ENCODE peak calls at places on chromosomes 1 and 21, in five cellular contexts. Q, I, M, H and Y are unnamed samples.

GRCh38 chr1:162094271-162094670 is 24.8 kb downstream of the NOS1AP start:
- DNase-seq in I (no peak), H (no peak), M (no peak), Q (no peak), Y (no peak)

GRCh38 chr1:93447481-93448291 is at the start of gene FNBP1L:
- DNase-seq in H (peak), M (peak), Q (peak), I (peak), Y (peak)

GRCh38 chr1:219257751-219258150 is 84.1 kb downstream of the LYPLAL1 start:
- DNase-seq in Q (no peak), H (no peak), I (no peak), M (no peak), Y (no peak)

GRCh38 chr1:47984175-47984789 is 12.9 kb downstream of the TRABD2B start:
- DNase-seq in I (no peak), M (no peak), H (no peak), Q (no peak), Y (no peak)

GRCh38 chr1:221040716-221041275 is 161.6 kb downstream of the HLX start:
- DNase-seq in M (no peak), I (no peak), H (no peak), Q (no peak), Y (no peak)

GRCh38 chr1:204331275-204331674 is 28.5 kb downstream of the PLEKHA6 start:
- DNase-seq in H (no peak), I (no peak), Q (no peak), M (no peak), Y (no peak)

GRCh38 chr1:41109316-41110263 is 88.1 kb upstream of the SLFNL1 start:
- DNase-seq in I (peak), Q (no peak), H (no peak), M (no peak), Y (no peak)

GRCh38 chr1:248818505-248819374 is 7.0 kb downstream of the SH3BP5L start:
- DNase-seq in M (no peak), H (no peak), I (no peak), Q (no peak), Y (no peak)

GRCh38 chr1:61436491-61437120 is 288.3 kb downstream of the TM2D1 start:
- DNase-seq in H (no peak), I (no peak), M (no peak), Q (no peak), Y (no peak)

GRCh38 chr1:183723571-183723970 is 70.5 kb upstream of the APOBEC4 start:
- DNase-seq in Q (no peak), I (no peak), M (no peak), H (no peak), Y (no peak)

GRCh38 chr1:71093938-71094337 is 13.1 kb upstream of the ZRANB2 start:
- DNase-seq in H (no peak), I (peak), Q (no peak), M (no peak), Y (no peak)

GRCh38 chr21:35410656-35411055 is 361.6 kb upstream of the RUNX1 start:
- DNase-seq in Q (no peak), M (no peak), H (no peak), I (no peak), Y (no peak)

GRCh38 chr1:159000627-159001026 is 9.1 kb upstream of the IFI16 start:
- DNase-seq in I (peak), Q (no peak), M (no peak), H (no peak), Y (no peak)

GRCh38 chr1:5594056-5594956 is 397.9 kb downstream of the NPHP4 start:
- DNase-seq in H (no peak), M (no peak), Q (no peak), I (no peak), Y (no peak)

GRCh38 chr21:26067836-26068401 is 102.7 kb downstream of the APP start:
- DNase-seq in Q (no peak), M (no peak), H (no peak), I (no peak), Y (no peak)

GRCh38 chr1:247681288-247681897 is 1.9 kb upstream of the OR13G1 start:
- DNase-seq in H (peak), I (peak), Q (peak), M (no peak), Y (no peak)

GRCh38 chr1:231193710-231194340 is 32.0 kb downstream of the TRIM67 start:
- DNase-seq in Q (no peak), H (no peak), M (no peak), I (no peak), Y (no peak)

GRCh38 chr1:151401125-151401788 is 1.9 kb downstream of the PSMB4 start:
- DNase-seq in M (no peak), Q (no peak), I (no peak), H (no peak), Y (no peak)

GRCh38 chr21:42818328-42818749 is 61.0 kb downstream of the WDR4 start:
- DNase-seq in Q (peak), M (no peak), I (peak), H (peak), Y (peak)

GRCh38 chr1:54876814-54877213 is 10.2 kb downstream of the DHCR24 start:
- DNase-seq in M (no peak), I (no peak), H (no peak), Q (no peak), Y (no peak)

GRCh38 chr1:171772312-171772711 is 9.1 kb upstream of the METTL13 start:
- DNase-seq in I (no peak), M (no peak), H (no peak), Q (no peak), Y (no peak)

GRCh38 chr1:153567621-153568366 is 2.1 kb upstream of the S100A2 start:
- DNase-seq in Q (no peak), H (no peak), M (peak), I (no peak), Y (no peak)

GRCh38 chr1:16134906-16135305 is 21.0 kb downstream of the EPHA2 start:
- DNase-seq in H (no peak), I (no peak), M (no peak), Q (no peak), Y (no peak)

GRCh38 chr21:14452842-14453241 is 69.9 kb upstream of the HSPA13 start:
- DNase-seq in M (no peak), H (no peak), I (no peak), Q (no peak), Y (no peak)

GRCh38 chr1:235416662-235417049 is 49.4 kb downstream of the TBCE start:
- DNase-seq in I (no peak), M (no peak), H (no peak), Q (no peak), Y (no peak)